ENCODE peak calls at places on chromosome 7, in ten cellular contexts. R, P, Z, K, D, F, G, S, W and J are unnamed samples.

GRCh38 chr7:94417261-94417660 is 22.6 kb downstream of the COL1A2 start:
- DNase-seq in R (no peak), P (no peak), Z (no peak), K (peak; percentile 33), D (no peak), F (no peak), G (no peak), S (no peak), W (no peak), J (no peak)

GRCh38 chr7:154620307-154620706 is 382.6 kb downstream of the PAXIP1 start:
- DNase-seq in R (no peak), P (no peak), Z (no peak), K (no peak), D (no peak), F (no peak), G (no peak), S (no peak), W (no peak), J (no peak)

GRCh38 chr7:3754488-3755365 is 453.7 kb downstream of the SDK1 start:
- DNase-seq in R (no peak), P (no peak), Z (peak; percentile 40), K (peak; percentile 83), D (peak; percentile 41), F (no peak), G (peak; percentile 96), S (no peak), W (peak; percentile 73), J (no peak)

GRCh38 chr7:72444023-72444776 is 32.1 kb upstream of the CALN1 start:
- DNase-seq in R (peak; percentile 13), P (no peak), Z (no peak), K (no peak), D (no peak), F (no peak), G (no peak), S (no peak), W (no peak), J (no peak)

GRCh38 chr7:74452748-74453320 is 872 bp upstream of the GTF2IRD1 start:
- DNase-seq in R (no peak), P (no peak), Z (peak; percentile 68), K (no peak), D (no peak), F (no peak), G (no peak), S (no peak), W (no peak), J (peak; percentile 80)

GRCh38 chr7:41573017-41573416 is 129.9 kb downstream of the INHBA start:
- DNase-seq in R (no peak), P (no peak), Z (peak; percentile 89), K (no peak), D (no peak), F (peak; percentile 51), G (no peak), S (no peak), W (no peak), J (peak; percentile 11)

GRCh38 chr7:33108591-33108930 is 643 bp downstream of the RP9 start:
- DNase-seq in R (no peak), P (no peak), Z (peak; percentile 59), K (no peak), D (no peak), F (no peak), G (no peak), S (no peak), W (no peak), J (peak; percentile 52)

GRCh38 chr7:71612892-71613291 is 480.9 kb downstream of the GALNT17 start:
- DNase-seq in R (no peak), P (no peak), Z (no peak), K (peak; percentile 9), D (no peak), F (no peak), G (no peak), S (no peak), W (no peak), J (no peak)

GRCh38 chr7:78083466-78084120 is 285.0 kb downstream of the PHTF2 start:
- DNase-seq in R (no peak), P (no peak), Z (no peak), K (no peak), D (no peak), F (no peak), G (no peak), S (no peak), W (no peak), J (no peak)

GRCh38 chr7:137283147-137283546 is 60.4 kb downstream of the PTN start:
- DNase-seq in R (no peak), P (no peak), Z (no peak), K (no peak), D (no peak), F (no peak), G (no peak), S (no peak), W (no peak), J (no peak)

GRCh38 chr7:18119985-18120384 is 92.3 kb upstream of the PRPS1L1 start:
- DNase-seq in R (no peak), P (no peak), Z (peak; percentile 55), K (peak; percentile 12), D (no peak), F (peak; percentile 7), G (peak; percentile 62), S (no peak), W (no peak), J (peak; percentile 44)

GRCh38 chr7:81256991-81257390 is 338.1 kb upstream of the SEMA3C start:
- DNase-seq in R (no peak), P (no peak), Z (peak; percentile 24), K (peak; percentile 36), D (no peak), F (peak; percentile 52), G (no peak), S (no peak), W (no peak), J (peak; percentile 29)

GRCh38 chr7:21671859-21672258 is 129.0 kb downstream of the DNAH11 start:
- DNase-seq in R (no peak), P (no peak), Z (no peak), K (no peak), D (no peak), F (no peak), G (no peak), S (no peak), W (no peak), J (no peak)

GRCh38 chr7:97859606-97860204 is 12.5 kb downstream of the ASNS start:
- DNase-seq in R (no peak), P (no peak), Z (peak; percentile 11), K (no peak), D (no peak), F (no peak), G (no peak), S (no peak), W (no peak), J (no peak)

GRCh38 chr7:22346383-22347107 is 10.4 kb downstream of the RAPGEF5 start:
- DNase-seq in R (no peak), P (no peak), Z (no peak), K (no peak), D (no peak), F (no peak), G (no peak), S (no peak), W (no peak), J (no peak)

GRCh38 chr7:116441534-116441933 is 58.0 kb upstream of the CAV2 start:
- DNase-seq in R (no peak), P (no peak), Z (no peak), K (peak; percentile 68), D (no peak), F (no peak), G (no peak), S (no peak), W (no peak), J (no peak)

GRCh38 chr7:40604601-40605438 is 470.0 kb downstream of the SUGCT start:
- DNase-seq in R (no peak), P (peak; percentile 75), Z (peak; percentile 43), K (peak; percentile 35), D (peak; percentile 75), F (peak; percentile 45), G (peak; percentile 2), S (no peak), W (peak; percentile 16), J (peak; percentile 66)

GRCh38 chr7:75937958-75938786 is 23.2 kb downstream of the POR start:
- DNase-seq in R (no peak), P (peak; percentile 80), Z (peak; percentile 90), K (peak; percentile 99), D (no peak), F (peak; percentile 93), G (no peak), S (no peak), W (peak; percentile 54), J (peak; percentile 87)

GRCh38 chr7:30815016-30815854 is 44.0 kb downstream of the MINDY4 start:
- DNase-seq in R (no peak), P (peak; percentile 72), Z (no peak), K (peak; percentile 95), D (no peak), F (no peak), G (no peak), S (no peak), W (no peak), J (no peak)

GRCh38 chr7:159108491-159108890 is 36.2 kb downstream of the VIPR2 start:
- DNase-seq in R (no peak), P (no peak), Z (no peak), K (no peak), D (no peak), F (no peak), G (no peak), S (no peak), W (no peak), J (no peak)

GRCh38 chr7:91228327-91228726 is 35.9 kb upstream of the FZD1 start:
- DNase-seq in R (no peak), P (no peak), Z (peak; percentile 78), K (peak; percentile 27), D (no peak), F (no peak), G (no peak), S (no peak), W (no peak), J (no peak)

GRCh38 chr7:7761974-7762769 is 43.8 kb upstream of the RPA3 start:
- DNase-seq in R (no peak), P (no peak), Z (peak; percentile 72), K (peak; percentile 38), D (no peak), F (peak; percentile 27), G (no peak), S (no peak), W (no peak), J (peak; percentile 68)

GRCh38 chr7:25262586-25262985 is 34.3 kb upstream of the NPVF start:
- DNase-seq in R (no peak), P (no peak), Z (peak; percentile 60), K (no peak), D (no peak), F (peak; percentile 4), G (no peak), S (no peak), W (no peak), J (peak; percentile 61)

GRCh38 chr7:2537981-2538851 is 17.1 kb downstream of the BRAT1 start:
- DNase-seq in R (no peak), P (peak; percentile 51), Z (no peak), K (no peak), D (peak; percentile 50), F (no peak), G (no peak), S (no peak), W (no peak), J (no peak)

GRCh38 chr7:111041577-111041976 is 49.4 kb upstream of the LRRN3 start:
- DNase-seq in R (no peak), P (no peak), Z (no peak), K (no peak), D (no peak), F (no peak), G (no peak), S (no peak), W (no peak), J (no peak)

GRCh38 chr7:52500796-52501195 is 534.6 kb upstream of the POM121L12 start:
- DNase-seq in R (no peak), P (no peak), Z (no peak), K (no peak), D (no peak), F (no peak), G (no peak), S (no peak), W (no peak), J (peak; percentile 59)

GRCh38 chr7:53491041-53491440 is 455.6 kb downstream of the POM121L12 start:
- DNase-seq in R (no peak), P (no peak), Z (no peak), K (no peak), D (no peak), F (no peak), G (no peak), S (no peak), W (no peak), J (no peak)